ENCODE peak calls at places on chromosomes 1 and 21, in seven cellular contexts. S is fibroblast of lung, T is HL-60, W is ovary, O is A549, M is kidney, D is PC-3. N is an unnamed sample.

GRCh38 chr1:228006034-228006792 is 585 bp upstream of the WNT3A start:
- DNase-seq in S (no peak), T (no peak), W (no peak), O (no peak), M (no peak), D (no peak), N (no peak)

GRCh38 chr1:8348056-8348776 is 30.3 kb downstream of the SLC45A1 start:
- DNase-seq in S (no peak), T (no peak), W (peak; percentile 11), O (no peak), M (no peak), D (no peak), N (no peak)

GRCh38 chr21:42317341-42317741 is 2.1 kb upstream of the TFF3 start:
- DNase-seq in S (no peak), T (no peak), W (no peak), O (no peak), M (peak; percentile 59), D (no peak), N (no peak)

GRCh38 chr21:35927262-35927661 is 133.1 kb downstream of the SETD4 start:
- DNase-seq in S (no peak), T (no peak), W (no peak), O (no peak), M (no peak), D (no peak), N (no peak)

GRCh38 chr1:187509091-187509490 is 680.3 kb downstream of the PLA2G4A start:
- DNase-seq in S (peak; percentile 20), T (no peak), W (no peak), O (no peak), M (no peak), D (peak; percentile 73), N (no peak)

GRCh38 chr1:82778612-82779011 is 977.9 kb downstream of the ADGRL2 start:
- DNase-seq in S (no peak), T (no peak), W (no peak), O (no peak), M (no peak), D (peak; percentile 54), N (no peak)

GRCh38 chr1:52402860-52403240 is 1.4 kb downstream of the ORC1 start:
- DNase-seq in S (no peak), T (no peak), W (no peak), O (no peak), M (no peak), D (no peak), N (no peak)

GRCh38 chr1:68442006-68442405 is 7.7 kb downstream of the RPE65 start:
- DNase-seq in S (no peak), T (no peak), W (no peak), O (no peak), M (no peak), D (peak; percentile 19), N (no peak)

DNA sequence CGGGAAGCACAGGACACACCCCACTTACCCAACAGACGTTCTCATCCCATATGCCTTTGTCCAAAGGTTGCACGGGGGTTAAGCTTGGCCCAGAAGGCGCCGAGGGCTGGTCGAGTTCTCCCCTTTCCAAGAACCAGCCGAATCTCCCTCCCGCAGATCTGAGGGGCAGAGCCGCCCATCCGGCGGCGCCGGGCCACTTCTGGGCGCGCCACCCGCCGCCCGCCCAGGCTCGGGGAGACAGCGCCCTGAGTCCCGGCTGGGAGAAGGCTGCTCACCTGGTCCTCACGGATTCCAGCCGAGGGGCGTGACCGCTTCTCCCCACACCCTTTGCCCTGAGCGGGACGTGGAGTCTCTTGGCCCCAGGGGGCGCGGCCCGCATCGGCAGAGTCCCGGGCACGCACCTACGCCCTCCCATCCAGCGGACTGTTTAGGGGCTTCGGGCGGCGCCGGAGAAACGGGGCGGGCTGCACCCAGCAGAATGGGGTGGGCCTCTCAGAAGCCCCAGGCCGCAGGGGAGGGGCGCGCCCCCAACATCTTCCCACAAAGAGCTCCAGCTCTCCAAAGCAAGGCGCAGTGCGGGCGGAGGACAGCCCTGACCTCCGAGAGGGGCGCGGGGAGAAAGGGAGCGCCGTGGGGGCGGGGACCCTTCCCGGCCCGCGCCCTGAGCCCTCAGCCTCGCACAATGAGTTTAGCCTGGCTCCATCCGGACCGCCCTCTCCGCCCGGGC is 585 bp downstream of the GPR161 start:
- DNase-seq in S (peak; percentile 11), T (no peak), W (peak; percentile 25), O (no peak), M (peak; percentile 73), D (peak; percentile 44), N (no peak)
- TF ChIP-seq CTCF in S (no peak), T (no peak), W (no peak), O (no peak), M (no peak), D (peak; percentile 21), N (no peak)

GRCh38 chr1:165630629-165631402 is at the start of gene MGST3:
- DNase-seq in S (peak; percentile 98), T (peak; percentile 95), W (peak; percentile 94), O (peak; percentile 96), M (peak; percentile 98), D (peak; percentile 97), N (peak; percentile 96)

GRCh38 chr1:165629848-165630628 is 996 bp upstream of the MGST3 start:
- DNase-seq in S (no peak), T (no peak), W (no peak), O (peak; percentile 24), M (no peak), D (no peak), N (no peak)

GRCh38 chr1:165632152-165632469 is 1.1 kb downstream of the MGST3 start:
- DNase-seq in S (no peak), T (no peak), W (no peak), O (no peak), M (no peak), D (no peak), N (no peak)

GRCh38 chr1:165632491-165632890 is 1.5 kb downstream of the MGST3 start:
- DNase-seq in S (no peak), T (no peak), W (no peak), O (no peak), M (no peak), D (no peak), N (no peak)

DNA sequence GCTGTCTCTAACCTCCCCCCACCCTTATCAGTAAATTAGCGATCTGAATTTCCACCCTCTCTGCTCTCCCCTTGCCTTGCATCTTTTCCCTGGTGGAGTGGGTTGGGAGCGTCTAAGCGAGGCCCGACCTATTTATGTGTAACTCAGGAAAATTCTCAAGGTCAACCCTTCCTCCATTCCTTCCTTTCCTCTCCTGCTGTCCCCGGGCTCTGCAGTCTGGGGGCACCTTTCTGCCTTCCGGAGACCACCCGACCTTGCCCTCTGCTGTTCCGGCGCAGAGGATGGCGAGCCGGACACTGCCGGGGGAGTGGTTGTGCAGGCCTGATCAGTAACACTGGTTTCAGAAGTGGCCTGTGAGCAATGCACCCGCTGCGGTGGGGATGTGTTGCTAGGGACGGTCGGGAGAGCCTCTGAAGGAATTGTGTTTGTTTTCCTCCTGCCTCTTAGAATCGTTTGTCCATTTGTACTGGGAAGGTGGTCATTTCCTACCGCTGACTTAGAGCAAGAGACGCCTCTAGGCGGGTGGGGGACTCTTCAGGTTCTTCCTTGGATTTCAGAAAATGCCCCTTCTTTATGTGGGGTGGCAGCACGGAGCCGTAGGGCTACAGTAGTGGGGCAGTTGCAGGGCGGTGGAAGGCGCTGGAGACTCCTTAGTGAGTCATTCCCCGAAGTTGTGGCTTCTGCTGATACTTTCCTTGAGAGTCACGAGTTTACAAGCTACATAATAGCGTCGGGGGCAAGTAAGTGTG is 543 bp downstream of the MGST3 start:
- DNase-seq in S (peak; percentile 91), T (peak; percentile 63), W (peak; percentile 35), O (peak; percentile 61), M (peak; percentile 86), D (peak; percentile 92), N (no peak)
- TF ChIP-seq CTCF in S (peak; percentile 14), T (no peak), W (no peak), O (peak; percentile 22), M (peak; percentile 0), D (peak; percentile 52), N (peak; percentile 49)

GRCh38 chr21:43329361-43330269 is 97.3 kb downstream of the SIK1 start:
- DNase-seq in S (no peak), T (no peak), W (no peak), O (no peak), M (peak; percentile 57), D (no peak), N (no peak)

GRCh38 chr21:43331111-43331961 is 95.6 kb downstream of the SIK1 start:
- DNase-seq in S (no peak), T (no peak), W (no peak), O (no peak), M (peak; percentile 62), D (no peak), N (no peak)

GRCh38 chr21:43328171-43328570 is 98.8 kb downstream of the SIK1 start:
- DNase-seq in S (no peak), T (no peak), W (no peak), O (no peak), M (peak; percentile 15), D (no peak), N (no peak)

GRCh38 chr21:43330306-43330881 is 96.5 kb downstream of the SIK1 start:
- DNase-seq in S (no peak), T (no peak), W (no peak), O (no peak), M (peak; percentile 51), D (no peak), N (no peak)

DNA sequence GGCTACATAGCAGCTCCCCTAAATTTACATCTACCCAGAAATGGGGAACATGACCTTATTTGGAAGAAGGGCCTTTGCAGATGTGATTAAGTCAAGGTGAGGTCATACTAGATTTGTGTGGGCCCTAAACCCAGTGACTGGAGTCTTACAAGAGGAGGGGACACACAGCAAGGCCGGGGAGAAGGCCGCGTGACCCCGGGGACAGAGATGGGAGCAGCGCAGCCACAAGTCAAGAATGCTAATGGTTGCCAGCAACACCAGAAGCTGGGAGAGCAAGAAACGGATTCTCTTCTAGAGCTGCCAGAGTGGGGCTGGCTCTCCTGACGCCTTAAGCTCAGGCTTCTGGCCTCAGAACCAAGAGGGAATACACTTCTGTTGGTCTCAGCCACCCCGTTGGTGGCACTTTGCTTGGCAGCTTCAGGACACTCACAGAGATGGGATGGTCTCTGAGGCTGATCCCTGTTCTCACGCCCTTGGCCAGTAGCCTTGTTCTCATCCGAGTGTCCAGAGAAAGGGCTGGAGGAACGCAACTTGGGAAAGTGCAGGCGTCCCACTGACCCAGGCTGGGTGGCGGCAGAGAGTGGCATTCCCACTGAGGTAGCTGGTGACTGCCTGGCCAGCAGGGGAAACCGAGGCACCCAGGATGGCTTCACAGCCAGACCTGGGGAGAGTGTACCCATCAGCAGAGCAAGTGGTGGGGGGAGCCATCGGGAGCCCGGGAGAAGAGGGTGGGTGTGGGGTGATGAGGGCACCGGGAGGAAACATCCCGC is 98.2 kb downstream of the SIK1 start:
- DNase-seq in S (no peak), T (no peak), W (no peak), O (no peak), M (peak; percentile 55), D (no peak), N (no peak)
- TF ChIP-seq CTCF in S (no peak), T (no peak), W (no peak), O (no peak), M (no peak), D (no peak), N (no peak)

GRCh38 chr21:26655466-26655865 is 82.4 kb upstream of the CYYR1 start:
- DNase-seq in S (no peak), T (no peak), W (no peak), O (no peak), M (no peak), D (no peak), N (no peak)

GRCh38 chr21:26659181-26659580 is 86.1 kb upstream of the CYYR1 start:
- DNase-seq in S (no peak), T (no peak), W (no peak), O (no peak), M (no peak), D (no peak), N (no peak)

DNA sequence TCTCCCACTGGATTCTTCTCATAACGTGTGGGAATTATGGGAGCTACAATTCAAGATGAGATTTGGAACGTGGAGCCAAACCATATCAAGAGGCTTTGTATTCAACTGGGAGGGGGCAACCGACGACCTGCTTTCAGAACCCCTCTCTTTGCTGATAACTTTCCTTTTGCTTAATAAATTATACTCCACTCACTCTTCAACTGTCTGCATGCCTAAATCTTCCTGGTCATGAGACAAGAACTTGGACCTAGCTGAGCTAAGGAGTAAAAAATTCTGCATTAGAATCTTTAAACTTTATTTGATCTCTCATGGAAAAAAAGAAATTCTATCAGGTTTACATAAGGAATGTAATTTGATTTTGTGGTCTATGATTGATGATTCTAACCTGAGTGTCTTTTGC is 86.7 kb upstream of the CYYR1 start:
- DNase-seq in S (no peak), T (no peak), W (no peak), O (no peak), M (no peak), D (no peak), N (no peak)
- TF ChIP-seq CTCF in S (no peak), T (no peak), W (no peak), O (no peak), M (no peak), D (no peak), N (no peak)